ENCODE peak calls at places on chromosomes 16 and 17, in four cellular contexts. L, O, T and C are unnamed samples.

GRCh38 chr16:57992084-57992483 is 8.4 kb downstream of the ZNF319 start:
- DNase-seq in L (no peak), O (no peak), T (no peak), C (no peak)

GRCh38 chr16:3020604-3021448 is 658 bp downstream of the TNFRSF12A start:
- DNase-seq in L (peak), O (no peak), T (peak), C (peak)

GRCh38 chr17:41522301-41523224 is 3.9 kb upstream of the KRT15 start:
- DNase-seq in L (no peak), O (no peak), T (no peak), C (no peak)

GRCh38 chr17:36544049-36544319 is 735 bp upstream of the GGNBP2 start:
- DNase-seq in L (peak), O (peak), T (peak), C (no peak)

GRCh38 chr16:49271363-49271762 is 10.3 kb downstream of the CBLN1 start:
- DNase-seq in L (no peak), O (no peak), T (no peak), C (no peak)

GRCh38 chr16:66325977-66326376 is 40.5 kb upstream of the CDH5 start:
- DNase-seq in L (no peak), O (no peak), T (no peak), C (no peak)

GRCh38 chr17:41547921-41548843 is 20.1 kb upstream of the KRT19 start:
- DNase-seq in L (peak), O (no peak), T (no peak), C (peak)

GRCh38 chr17:20009052-20009301 is 182 bp upstream of the SPECC1 start:
- DNase-seq in L (peak), O (no peak), T (no peak), C (no peak)

GRCh38 chr17:83193336-83194188 is 114.2 kb downstream of the METRNL start:
- DNase-seq in L (no peak), O (no peak), T (no peak), C (no peak)

GRCh38 chr16:610513-611381 is 20.0 kb upstream of the WFIKKN1 start:
- DNase-seq in L (no peak), O (no peak), T (peak), C (peak)
- TF ChIP-seq POLR2AphosphoS2 in L (no peak), O (no peak), T (no peak), C (no peak)

DNA sequence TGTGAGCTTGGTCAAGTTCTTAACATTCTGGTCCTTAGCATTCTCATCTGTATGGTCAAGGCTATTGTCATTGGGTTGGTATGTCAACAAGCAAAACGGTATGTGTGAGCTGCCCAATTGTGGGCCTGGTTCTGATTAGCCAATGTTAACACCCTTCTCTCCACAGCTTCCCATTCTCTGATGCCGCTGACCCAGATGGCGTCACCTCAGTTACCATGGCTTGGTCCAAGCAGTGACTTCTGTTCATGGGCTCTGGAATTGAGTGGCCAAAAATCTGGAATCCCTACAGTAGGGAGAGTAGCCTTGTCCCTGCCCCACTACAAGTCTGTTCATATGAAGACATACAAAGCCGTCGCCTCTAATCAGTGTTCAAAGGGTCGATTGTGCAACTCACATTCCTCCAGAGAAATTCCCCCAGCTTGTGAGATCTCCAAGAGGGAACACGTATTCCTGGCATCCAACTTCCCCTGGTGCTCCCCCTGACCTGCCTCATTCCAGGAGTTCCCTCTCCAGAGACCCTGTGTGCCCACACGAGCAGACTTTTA is 15.8 kb downstream of the TMEM98 start:
- DNase-seq in L (no peak), O (no peak), T (peak), C (no peak)
- TF ChIP-seq POLR2AphosphoS2 in L (no peak), O (no peak), T (no peak), C (no peak)

GRCh38 chr16:56667581-56668571 is at the start of gene MT1G:
- DNase-seq in L (no peak), O (no peak), T (peak), C (no peak)
- TF ChIP-seq POLR2AphosphoS2 in L (no peak), O (no peak), T (no peak), C (no peak)

DNA sequence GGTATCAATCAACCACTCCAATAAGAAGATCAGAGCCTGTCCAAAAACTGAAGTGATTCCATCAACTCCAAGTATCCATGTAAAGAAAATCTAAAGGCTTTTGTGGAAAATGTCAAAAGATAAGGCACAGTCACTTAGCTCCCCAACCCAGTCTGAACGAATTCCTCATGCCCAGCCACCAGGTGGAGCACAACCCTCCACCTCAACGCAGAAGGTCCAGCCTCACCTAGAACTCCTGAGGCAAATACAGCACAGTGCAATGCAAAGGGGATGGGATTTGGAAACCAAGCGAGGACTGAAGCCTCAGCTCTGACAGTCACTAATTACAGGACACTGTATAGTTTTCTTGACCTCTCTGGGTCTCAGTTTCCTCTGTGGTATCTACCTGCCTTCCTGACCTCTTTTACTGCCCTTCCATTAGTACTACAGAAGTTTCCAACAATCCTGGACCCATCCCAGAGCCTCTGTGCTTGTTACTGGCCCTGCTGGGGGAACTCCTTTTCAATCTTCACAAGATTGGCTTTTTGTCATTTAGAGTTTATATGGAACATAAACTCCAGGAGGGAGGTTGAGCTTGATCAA is 2.0 kb downstream of the NCBP3 start:
- DNase-seq in L (peak), O (no peak), T (peak), C (peak)
- TF ChIP-seq POLR2AphosphoS2 in L (no peak), O (no peak), T (no peak), C (no peak)

GRCh38 chr17:39579318-39580081 is 28.2 kb downstream of the NEUROD2 start:
- DNase-seq in L (no peak), O (no peak), T (no peak), C (no peak)

GRCh38 chr17:39578272-39578671 is 29.4 kb downstream of the NEUROD2 start:
- DNase-seq in L (no peak), O (no peak), T (no peak), C (no peak)

GRCh38 chr17:39576187-39576586 is 31.5 kb downstream of the NEUROD2 start:
- DNase-seq in L (peak), O (no peak), T (peak), C (no peak)

GRCh38 chr17:39568710-39569109 is 39.0 kb downstream of the NEUROD2 start:
- DNase-seq in L (no peak), O (no peak), T (no peak), C (no peak)

GRCh38 chr17:39573447-39574298 is 34.0 kb downstream of the NEUROD2 start:
- DNase-seq in L (peak), O (no peak), T (peak), C (peak)
- TF ChIP-seq POLR2AphosphoS2 in L (no peak), O (no peak), T (no peak), C (no peak)

GRCh38 chr16:84198401-84198800 is 7.4 kb downstream of the ADAD2 start:
- DNase-seq in L (no peak), O (no peak), T (no peak), C (no peak)
- TF ChIP-seq POLR2AphosphoS2 in L (no peak), O (no peak), T (no peak), C (no peak)

GRCh38 chr16:14464796-14465195 is 165.3 kb downstream of the PARN start:
- DNase-seq in L (no peak), O (no peak), T (no peak), C (no peak)

GRCh38 chr16:14462811-14463210 is 167.2 kb downstream of the PARN start:
- DNase-seq in L (no peak), O (no peak), T (no peak), C (no peak)

GRCh38 chr16:14460726-14461125 is 169.3 kb downstream of the PARN start:
- DNase-seq in L (no peak), O (no peak), T (no peak), C (no peak)

GRCh38 chr16:14465799-14466198 is 164.3 kb downstream of the PARN start:
- DNase-seq in L (no peak), O (no peak), T (no peak), C (no peak)

DNA sequence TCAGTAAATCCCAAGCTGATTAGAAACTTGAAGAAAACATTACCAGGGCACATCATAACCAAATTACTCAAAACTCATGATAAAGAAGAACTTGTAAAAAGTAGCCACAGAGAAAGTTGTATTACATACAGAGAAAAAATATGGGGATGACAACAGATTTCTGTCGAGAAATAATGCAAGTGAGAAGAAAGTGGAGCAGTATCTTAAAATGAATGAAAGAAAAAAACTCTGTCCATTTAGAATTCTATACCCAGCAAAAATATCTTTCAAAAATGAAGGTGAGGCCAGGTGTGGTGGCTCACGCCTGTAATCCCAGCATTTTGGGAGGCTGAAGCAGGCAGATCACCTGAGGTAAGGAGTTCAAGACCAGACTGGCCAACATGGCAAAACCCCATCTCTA is 165.9 kb downstream of the PARN start:
- DNase-seq in L (no peak), O (no peak), T (no peak), C (no peak)
- TF ChIP-seq POLR2AphosphoS2 in L (no peak), O (no peak), T (no peak), C (no peak)